ENCODE peak calls at places on chromosomes 13 and 19, in four cellular contexts. U is transverse colon, E is upper lobe of right lung, C is activated T-cell treated with anti-CD3 and anti-CD28 coated beads for 1 hour. L is an unnamed sample.

GRCh38 chr13:113162783-113163685 is 4.6 kb downstream of the PROZ start:
- DNase-seq in E (no peak), U (no peak), C (no peak), L (no peak)

GRCh38 chr13:29707876-29708543 is 112.5 kb upstream of the SLC7A1 start:
- DNase-seq in C (peak), U (peak), E (no peak), L (no peak)

GRCh38 chr19:54168174-54168917 is 4.6 kb downstream of the TMC4 start:
- DNase-seq in E (peak), U (peak), C (peak), L (peak)

GRCh38 chr19:44718441-44719261 is 19.7 kb downstream of the CEACAM16 start:
- DNase-seq in C (no peak), E (peak), U (peak), L (no peak)

GRCh38 chr19:29365836-29366417 is 153.0 kb upstream of the UQCRFS1 start:
- DNase-seq in E (no peak), C (no peak), U (no peak), L (no peak)

GRCh38 chr13:26376430-26376829 is 122.5 kb downstream of the CDK8 start:
- DNase-seq in C (no peak), E (no peak), U (no peak), L (no peak)

GRCh38 chr19:4061178-4061682 is 5.5 kb downstream of the ZBTB7A start:
- DNase-seq in E (peak), U (peak), C (no peak), L (no peak)

GRCh38 chr19:8684001-8684902 is 14.3 kb downstream of the ACTL9 start:
- DNase-seq in C (no peak), E (no peak), U (no peak), L (no peak)

GRCh38 chr13:59946924-59947323 is 216.8 kb downstream of the DIAPH3 start:
- DNase-seq in E (no peak), U (no peak), C (no peak), L (no peak)

GRCh38 chr19:44367024-44367423 is 10.5 kb upstream of the ZNF112 start:
- DNase-seq in C (no peak), U (no peak), E (no peak), L (no peak)

GRCh38 chr19:52188822-52189744 is 769 bp upstream of the PPP2R1A start:
- DNase-seq in U (no peak), E (peak), C (peak), L (no peak)

L was measured in GM12864.